ENCODE peak calls at places on chromosomes 6 and 20, in ten cellular contexts. D is tibial nerve; C is psoas muscle; E is GM23248; Z is NCI-H2107; B is HCEC 1CT; V is A673; S is iPS DF 19.7; L is cerebellum; M is activated CD8-positive, alpha-beta T cell treated with anti-CD3 and anti-CD28 coated beads, Interleukin-2, amount 10 ng/mL, durations not matched to agents 7 days and 5 days. X is an unnamed sample.

GRCh38 chr6:55678330-55679224 is 99.6 kb upstream of the HMGCLL1 start:
- DNase-seq in D (no peak), C (no peak), E (no peak), Z (no peak), B (no peak), V (peak), S (no peak), L (no peak), M (no peak), X (no peak)

GRCh38 chr20:1210501-1210900 is 7.2 kb downstream of the C20orf202 start:
- DNase-seq in D (no peak), C (no peak), E (peak), Z (no peak), B (no peak), V (no peak), S (no peak), L (no peak), M (no peak), X (no peak)

GRCh38 chr6:28537065-28537464 is 11.4 kb downstream of the GPX5 start:
- DNase-seq in D (no peak), C (no peak), E (peak), Z (no peak), B (no peak), V (peak), S (no peak), L (peak), M (no peak), X (no peak)

GRCh38 chr6:18350271-18350670 is 36.9 kb upstream of the RNF144B start:
- DNase-seq in D (no peak), C (no peak), E (no peak), Z (no peak), B (no peak), V (no peak), S (no peak), L (no peak), M (no peak), X (no peak)

GRCh38 chr6:169912266-169913095 is 161.1 kb downstream of the ERMARD start:
- DNase-seq in D (no peak), C (no peak), E (peak), Z (no peak), B (no peak), V (no peak), S (no peak), L (no peak), M (no peak), X (no peak)

GRCh38 chr6:34791164-34791841 is 580 bp upstream of the BLTP3A start:
- DNase-seq in D (peak), C (peak), E (peak), Z (no peak), B (peak), V (no peak), S (no peak), L (peak), M (no peak), X (peak)

GRCh38 chr6:6495851-6496250 is 92.7 kb upstream of the LY86 start:
- DNase-seq in D (no peak), C (no peak), E (peak), Z (no peak), B (no peak), V (no peak), S (no peak), L (no peak), M (no peak), X (no peak)

GRCh38 chr6:136429264-136429663 is 121.0 kb downstream of the MAP7 start:
- DNase-seq in D (no peak), C (no peak), E (no peak), Z (no peak), B (no peak), V (no peak), S (no peak), L (no peak), M (no peak), X (no peak)

GRCh38 chr20:37295001-37295400 is 5.5 kb downstream of the MANBAL start:
- DNase-seq in D (no peak), C (no peak), E (peak), Z (no peak), B (peak), V (peak), S (no peak), L (no peak), M (no peak), X (no peak)

GRCh38 chr20:47489448-47489872 is 12.2 kb upstream of the NCOA3 start:
- DNase-seq in D (no peak), C (peak), E (no peak), Z (no peak), B (no peak), V (no peak), S (no peak), L (no peak), M (peak), X (peak)

GRCh38 chr20:51416532-51417244 is 125.8 kb downstream of the NFATC2 start:
- DNase-seq in D (no peak), C (no peak), E (no peak), Z (no peak), B (no peak), V (no peak), S (no peak), L (no peak), M (no peak), X (no peak)

GRCh38 chr20:18313410-18313809 is 25.1 kb downstream of the ZNF133 start:
- DNase-seq in D (no peak), C (no peak), E (no peak), Z (no peak), B (no peak), V (no peak), S (no peak), L (no peak), M (no peak), X (no peak)

GRCh38 chr6:30615219-30615957 is 1.7 kb downstream of the PPP1R10 start:
- DNase-seq in D (no peak), C (no peak), E (peak), Z (peak), B (peak), V (peak), S (peak), L (peak), M (peak), X (peak)

GRCh38 chr6:36933102-36933501 is 21.4 kb upstream of the PI16 start:
- DNase-seq in D (no peak), C (no peak), E (peak), Z (no peak), B (peak), V (peak), S (no peak), L (no peak), M (no peak), X (no peak)

GRCh38 chr20:32521780-32522524 is 63.2 kb downstream of the NOL4L start:
- DNase-seq in D (peak), C (peak), E (peak), Z (no peak), B (peak), V (peak), S (no peak), L (peak), M (peak), X (peak)

GRCh38 chr6:169165561-169166300 is 87.9 kb downstream of the THBS2 start:
- DNase-seq in D (no peak), C (no peak), E (no peak), Z (no peak), B (no peak), V (no peak), S (no peak), L (peak), M (peak), X (no peak)

X was measured in right cardiac atrium.